ENCODE peak calls at places on chromosomes 1 and 21, in six cellular contexts. B is heart left ventricle, X is thyroid gland, I is esophagus squamous epithelium, S is tibial nerve, O is body of pancreas. G is an unnamed sample.

GRCh38 chr1:150562384-150563339 is 13.5 kb downstream of the ADAMTSL4 start:
- DNase-seq in I (peak), O (peak), S (no peak), X (peak), B (peak), G (peak)

GRCh38 chr1:152112101-152112884 is 3.0 kb downstream of the TCHH start:
- DNase-seq in I (no peak), O (no peak), X (no peak), S (no peak), B (no peak), G (no peak)

GRCh38 chr1:24897263-24898151 is 32.6 kb downstream of the RUNX3 start:
- DNase-seq in X (no peak), O (no peak), S (no peak), B (no peak), I (no peak), G (no peak)

GRCh38 chr1:8343464-8344001 is 25.6 kb downstream of the SLC45A1 start:
- DNase-seq in B (no peak), S (peak), O (peak), X (no peak), I (no peak), G (peak)

GRCh38 chr1:170225735-170226524 is 80.2 kb downstream of the NTMT2 start:
- DNase-seq in B (no peak), I (no peak), O (no peak), X (no peak), S (no peak), G (no peak)

GRCh38 chr1:88877382-88877825 is 14.0 kb downstream of the GTF2B start:
- DNase-seq in B (no peak), S (no peak), I (no peak), O (no peak), X (peak), G (no peak)

GRCh38 chr1:34360574-34360973 is 183.9 kb downstream of the C1orf94 start:
- DNase-seq in I (no peak), S (no peak), O (no peak), B (no peak), X (no peak), G (no peak)

GRCh38 chr1:9628541-9629444 is 22.7 kb upstream of the PIK3CD start:
- DNase-seq in S (no peak), B (no peak), O (no peak), I (no peak), X (no peak), G (no peak)

GRCh38 chr1:41907446-41907845 is 11.3 kb downstream of the HIVEP3 start:
- DNase-seq in S (no peak), I (no peak), O (no peak), B (no peak), X (no peak), G (no peak)

GRCh38 chr1:205988585-205988995 is 14.6 kb downstream of the RAB7B start:
- DNase-seq in X (no peak), B (no peak), S (no peak), O (no peak), I (no peak), G (no peak)

GRCh38 chr1:226482975-226483660 is 65.4 kb upstream of the STUM start:
- DNase-seq in S (no peak), I (no peak), O (no peak), B (no peak), X (no peak), G (no peak)

GRCh38 chr1:22527555-22528296 is 35.6 kb upstream of the EPHA8 start:
- DNase-seq in O (peak), S (no peak), X (no peak), I (no peak), B (no peak), G (no peak)

DNA sequence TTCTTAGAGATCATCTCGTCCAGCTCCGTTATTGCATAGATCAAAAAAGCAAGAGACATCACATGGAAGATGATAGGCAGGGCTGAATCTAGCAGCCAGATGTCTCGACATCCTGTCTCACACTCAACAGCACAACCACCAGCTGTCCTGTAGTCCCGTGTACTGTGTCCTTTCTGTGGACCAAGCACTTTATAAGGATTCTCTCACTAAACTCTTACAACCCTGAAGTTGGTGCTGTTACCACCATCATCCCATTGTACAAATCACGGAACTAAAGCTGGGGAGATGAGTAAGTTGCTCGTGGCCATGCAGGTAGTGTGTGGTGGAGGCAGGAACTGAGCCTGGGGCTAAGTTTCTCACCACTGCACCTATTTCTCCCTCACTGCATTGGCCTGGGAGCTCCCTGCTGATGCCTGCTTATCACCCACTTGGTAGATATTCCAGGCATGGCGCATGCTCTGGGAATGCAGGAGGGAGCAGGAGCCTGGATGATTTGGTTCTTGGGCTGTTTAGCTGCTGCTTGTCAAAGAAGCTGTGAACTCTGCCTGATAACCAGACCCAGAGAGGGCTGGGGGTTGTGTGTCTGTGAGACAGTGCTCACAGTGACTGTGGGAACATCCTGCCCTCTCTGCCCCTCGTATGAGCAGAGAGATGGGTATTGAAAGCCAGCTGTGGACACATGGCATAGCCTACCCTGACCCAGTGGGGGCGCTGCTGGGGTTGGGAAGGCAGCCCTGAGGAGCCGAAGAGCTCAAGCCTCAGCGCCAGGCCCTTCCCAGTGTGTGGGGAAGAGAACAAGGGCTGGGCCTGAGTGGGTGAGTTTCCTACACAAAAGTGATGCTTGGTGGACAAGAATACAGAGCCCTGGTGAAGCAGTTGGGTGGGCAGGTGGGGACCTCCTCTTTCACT is 13.6 kb downstream of the PPFIA4 start:
- DNase-seq in X (no peak), O (no peak), B (no peak), S (no peak), I (no peak), G (peak)
- TF ChIP-seq CTCF in X (no peak), O (no peak), B (peak), S (no peak), I (no peak), G (no peak)

GRCh38 chr1:109283748-109284600 is 1.0 kb upstream of the PSRC1 start:
- DNase-seq in B (no peak), I (no peak), S (no peak), X (no peak), O (no peak), G (no peak)
- TF ChIP-seq POLR2A in B (no peak), I (no peak), S (no peak), X (no peak), O (no peak), G (no peak)

DNA sequence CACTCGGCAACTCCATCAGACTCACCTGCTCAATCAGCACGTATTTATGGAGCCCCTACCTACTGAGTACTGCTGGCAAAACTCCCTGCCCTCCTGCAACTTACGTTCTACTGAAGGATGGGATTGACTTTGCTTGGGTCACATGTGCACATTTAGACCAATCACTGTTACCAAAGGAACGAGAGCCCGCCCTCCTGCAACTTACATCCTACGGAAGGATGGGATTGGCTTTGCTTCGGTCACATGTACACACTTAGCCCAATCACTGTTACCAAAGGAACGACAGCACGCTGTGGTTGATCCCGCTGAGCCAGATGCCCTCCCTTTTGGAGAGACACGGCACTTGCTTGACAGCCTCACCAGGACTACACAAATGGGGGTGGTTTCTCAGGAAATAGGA is 46.0 kb downstream of the UBIAD1 start:
- DNase-seq in O (no peak), I (no peak), S (no peak), B (no peak), X (no peak), G (no peak)
- H3K4me3 ChIP-seq in O (no peak), I (no peak), S (no peak), B (no peak), X (no peak), G (no peak)

GRCh38 chr1:201167625-201167991 is 13.3 kb upstream of the TMEM9 start:
- DNase-seq in O (no peak), B (no peak), X (no peak), I (no peak), S (no peak), G (no peak)
- TF ChIP-seq CTCF in O (no peak), B (no peak), X (no peak), I (no peak), S (no peak), G (no peak)

GRCh38 chr1:15603050-15603965 is 13.9 kb upstream of the DDI2 start:
- DNase-seq in O (peak), I (peak), B (peak), S (peak), X (peak), G (peak)
- TF ChIP-seq POLR2A in O (peak), I (peak), B (no peak), S (peak), X (peak), G (peak)

DNA sequence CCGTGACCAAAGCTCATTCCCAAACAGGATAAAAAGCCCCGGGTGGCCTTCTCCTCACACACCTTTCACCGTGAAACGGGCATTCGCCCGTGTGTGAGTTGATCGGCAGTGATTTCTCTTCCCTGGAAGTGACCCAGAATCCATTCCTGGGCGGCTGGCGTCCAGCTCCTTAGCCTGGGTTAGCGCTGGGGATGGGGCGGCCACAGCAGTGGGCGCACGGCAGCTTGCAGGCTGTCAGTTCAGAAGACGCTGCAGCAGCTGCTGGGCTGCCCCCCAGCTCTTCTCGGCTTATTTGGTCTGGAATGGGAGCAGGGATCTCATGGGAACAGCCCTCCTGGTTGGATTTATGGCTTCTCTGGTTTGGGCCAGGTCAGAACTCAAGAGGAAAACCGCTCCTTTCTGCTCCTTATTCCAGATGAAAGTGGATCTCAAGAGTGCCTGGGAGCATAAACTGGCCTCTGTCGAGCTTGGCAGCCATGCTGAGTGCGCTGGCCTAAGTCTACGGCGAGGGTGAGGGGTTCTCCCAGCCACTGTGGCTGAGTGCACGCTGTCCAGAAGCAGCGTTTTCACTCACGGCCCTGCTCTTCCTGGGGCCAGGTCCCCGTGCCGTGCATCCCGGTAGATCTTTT is 148.2 kb downstream of the PRDM16 start:
- DNase-seq in I (no peak), B (no peak), O (no peak), X (peak), S (no peak), G (no peak)
- H3K4me3 ChIP-seq in I (no peak), B (no peak), O (no peak), X (peak), S (no peak), G (no peak)

GRCh38 chr1:12245733-12246132 is 15.9 kb downstream of the VPS13D start:
- DNase-seq in B (no peak), X (peak), S (no peak), I (no peak), O (no peak), G (no peak)

GRCh38 chr1:12244585-12244984 is 14.8 kb downstream of the VPS13D start:
- DNase-seq in S (no peak), O (no peak), I (no peak), X (no peak), B (no peak), G (no peak)

GRCh38 chr1:12246584-12246983 is 16.8 kb downstream of the VPS13D start:
- DNase-seq in B (no peak), I (no peak), S (no peak), O (peak), X (no peak), G (no peak)

GRCh38 chr1:12245116-12245515 is 15.3 kb downstream of the VPS13D start:
- DNase-seq in S (no peak), X (no peak), I (no peak), B (no peak), O (no peak), G (no peak)

DNA sequence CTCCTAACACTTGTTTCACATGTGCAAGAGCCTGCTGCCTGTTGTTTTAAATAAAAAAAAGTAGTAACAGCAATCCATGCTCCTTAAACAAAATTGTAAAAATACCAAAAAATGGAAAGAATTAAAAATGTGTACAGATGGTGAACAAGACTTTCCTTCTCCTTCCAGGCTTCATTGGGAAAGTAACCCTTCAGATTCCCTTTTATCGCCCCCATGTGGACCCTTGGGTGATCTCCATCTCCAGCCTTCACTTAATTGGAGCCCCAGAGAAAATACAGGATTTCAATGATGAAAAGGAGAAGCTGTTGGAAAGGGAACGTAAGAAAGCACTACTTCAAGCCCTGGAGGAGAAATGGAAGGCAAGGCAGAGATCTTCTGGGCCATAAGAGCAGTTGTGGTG is 14.2 kb downstream of the VPS13D start:
- DNase-seq in I (no peak), O (peak), S (no peak), X (no peak), B (no peak), G (no peak)
- TF ChIP-seq CTCF in I (peak), O (no peak), S (no peak), X (no peak), B (peak), G (no peak)

DNA sequence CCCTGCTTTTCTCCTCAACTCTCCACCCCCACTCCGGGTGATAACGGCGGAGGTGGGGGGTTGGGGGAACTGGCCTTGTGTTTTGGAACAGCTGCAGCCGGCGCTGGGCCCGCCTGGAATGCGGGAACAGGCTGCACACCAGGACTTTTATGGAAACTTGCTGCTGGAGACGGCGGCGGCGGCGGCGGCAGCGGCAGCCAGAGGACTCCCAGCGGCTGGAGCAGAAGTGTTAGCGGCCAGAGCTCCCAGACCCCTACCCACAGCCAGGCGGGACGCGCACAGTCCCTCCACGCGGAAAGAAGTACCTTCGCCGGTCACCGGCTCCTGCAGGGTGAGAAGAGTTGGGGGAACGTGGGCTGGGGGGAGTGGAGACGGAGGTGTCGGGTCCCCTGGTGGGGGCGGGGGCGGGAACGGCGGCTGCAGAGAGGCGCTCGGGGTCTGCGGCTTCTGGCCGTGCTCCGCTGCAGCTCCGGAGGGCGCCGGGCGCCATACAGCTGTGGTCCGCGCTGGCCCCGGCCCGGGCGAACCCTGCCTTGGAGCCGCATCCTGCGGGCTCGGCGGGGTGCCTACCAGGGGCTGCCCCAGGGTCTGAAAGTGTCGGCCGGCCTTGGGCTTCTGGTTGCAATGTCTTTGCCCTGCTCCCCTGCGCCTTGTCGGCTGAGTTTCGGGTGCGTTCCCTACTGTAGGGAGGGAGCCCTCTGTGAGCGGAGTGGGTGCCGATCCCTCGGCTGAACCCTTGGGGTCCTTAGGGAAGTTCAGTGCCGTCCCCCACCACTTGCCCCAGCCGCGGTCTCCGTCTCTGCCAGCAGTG is at the start of gene NEXN:
- DNase-seq in B (peak), X (peak), S (peak), I (no peak), O (peak), G (peak)
- TF ChIP-seq POLR2A in B (no peak), X (peak), S (peak), I (peak), O (peak), G (no peak)

GRCh38 chr1:185044981-185045792 is at the start of gene RNF2:
- DNase-seq in I (peak), O (peak), B (peak), X (peak), S (peak), G (peak)

GRCh38 chr1:185049670-185050069 is 4.3 kb downstream of the RNF2 start:
- DNase-seq in B (no peak), X (no peak), O (no peak), S (no peak), I (no peak), G (no peak)

GRCh38 chr1:185044387-185044786 is 971 bp upstream of the RNF2 start:
- DNase-seq in X (no peak), B (no peak), O (no peak), S (no peak), I (no peak), G (no peak)

GRCh38 chr1:185046639-185047038 is 1.3 kb downstream of the RNF2 start:
- DNase-seq in X (no peak), S (no peak), B (no peak), I (no peak), O (no peak), G (no peak)

GRCh38 chr1:185045793-185046441 is 559 bp downstream of the RNF2 start:
- DNase-seq in B (peak), S (no peak), O (peak), I (no peak), X (peak), G (peak)
- H3K4me3 ChIP-seq in B (peak), S (peak), O (peak), I (peak), X (peak), G (peak)

GRCh38 chr21:38351961-38352521 is 95.2 kb downstream of the KCNJ15 start:
- DNase-seq in S (no peak), I (no peak), O (no peak), B (no peak), X (peak), G (no peak)
- TF ChIP-seq CTCF in S (no peak), I (no peak), O (no peak), B (no peak), X (no peak), G (no peak)